ENCODE peak calls at places on chromosome 2, in ten cellular contexts. One of them, this sample, is unnamed.

GRCh38 chr2:196220671-196221070 is 49.3 kb upstream of the STK17B start:
- DNase-seq in AG08395: no peak
- DNase-seq in NCI-H1105: no peak
- DNase-seq in heart right ventricle: no peak
- DNase-seq in hypothalamus: no peak
- DNase-seq in T1000: no peak
- DNase-seq in bronchial epithelial cell: no peak
- DNase-seq in stimulated activated CD8-positive, alpha-beta memory T cell treated with anti-CD3 and anti-CD28 coated beads, Interleukin-2, amount 100 ng/mL, for 1 hour: no peak
- DNase-seq in activated effector memory CD4-positive, alpha-beta T cell treated with Interleukin-2 at 50 U/mL for 16 hours: no peak
- DNase-seq in WERI-Rb-1: no peak
- DNase-seq in this sample: no peak

GRCh38 chr2:25787020-25787419 is 91.3 kb downstream of the ASXL2 start:
- DNase-seq in AG08395: no peak
- DNase-seq in NCI-H1105: no peak
- DNase-seq in heart right ventricle: no peak
- DNase-seq in hypothalamus: no peak
- DNase-seq in T1000: no peak
- DNase-seq in bronchial epithelial cell: no peak
- DNase-seq in stimulated activated CD8-positive, alpha-beta memory T cell treated with anti-CD3 and anti-CD28 coated beads, Interleukin-2, amount 100 ng/mL, for 1 hour: no peak
- DNase-seq in activated effector memory CD4-positive, alpha-beta T cell treated with Interleukin-2 at 50 U/mL for 16 hours: no peak
- DNase-seq in WERI-Rb-1: no peak
- DNase-seq in this sample: peak

GRCh38 chr2:67346718-67347407 is 50.3 kb upstream of the ETAA1 start:
- DNase-seq in AG08395: no peak
- DNase-seq in NCI-H1105: no peak
- DNase-seq in heart right ventricle: no peak
- DNase-seq in hypothalamus: no peak
- DNase-seq in T1000: no peak
- DNase-seq in bronchial epithelial cell: peak
- DNase-seq in stimulated activated CD8-positive, alpha-beta memory T cell treated with anti-CD3 and anti-CD28 coated beads, Interleukin-2, amount 100 ng/mL, for 1 hour: no peak
- DNase-seq in activated effector memory CD4-positive, alpha-beta T cell treated with Interleukin-2 at 50 U/mL for 16 hours: no peak
- DNase-seq in WERI-Rb-1: no peak
- DNase-seq in this sample: peak

GRCh38 chr2:135456835-135457234 is 74.2 kb downstream of the ZRANB3 start:
- DNase-seq in AG08395: no peak
- DNase-seq in NCI-H1105: no peak
- DNase-seq in heart right ventricle: no peak
- DNase-seq in hypothalamus: no peak
- DNase-seq in T1000: no peak
- DNase-seq in bronchial epithelial cell: no peak
- DNase-seq in stimulated activated CD8-positive, alpha-beta memory T cell treated with anti-CD3 and anti-CD28 coated beads, Interleukin-2, amount 100 ng/mL, for 1 hour: no peak
- DNase-seq in activated effector memory CD4-positive, alpha-beta T cell treated with Interleukin-2 at 50 U/mL for 16 hours: no peak
- DNase-seq in WERI-Rb-1: no peak
- DNase-seq in this sample: no peak

GRCh38 chr2:23630961-23631360 is 246.0 kb downstream of the KLHL29 start:
- DNase-seq in AG08395: no peak
- DNase-seq in NCI-H1105: no peak
- DNase-seq in heart right ventricle: no peak
- DNase-seq in hypothalamus: no peak
- DNase-seq in T1000: no peak
- DNase-seq in bronchial epithelial cell: no peak
- DNase-seq in stimulated activated CD8-positive, alpha-beta memory T cell treated with anti-CD3 and anti-CD28 coated beads, Interleukin-2, amount 100 ng/mL, for 1 hour: no peak
- DNase-seq in activated effector memory CD4-positive, alpha-beta T cell treated with Interleukin-2 at 50 U/mL for 16 hours: no peak
- DNase-seq in WERI-Rb-1: no peak
- DNase-seq in this sample: no peak

GRCh38 chr2:172693529-172694185 is 42.0 kb upstream of the RAPGEF4 start:
- DNase-seq in AG08395: no peak
- DNase-seq in NCI-H1105: no peak
- DNase-seq in heart right ventricle: no peak
- DNase-seq in hypothalamus: no peak
- DNase-seq in T1000: no peak
- DNase-seq in bronchial epithelial cell: peak
- DNase-seq in stimulated activated CD8-positive, alpha-beta memory T cell treated with anti-CD3 and anti-CD28 coated beads, Interleukin-2, amount 100 ng/mL, for 1 hour: no peak
- DNase-seq in activated effector memory CD4-positive, alpha-beta T cell treated with Interleukin-2 at 50 U/mL for 16 hours: no peak
- DNase-seq in WERI-Rb-1: no peak
- DNase-seq in this sample: no peak

GRCh38 chr2:191311156-191311555 is 66.0 kb downstream of the MYO1B start:
- DNase-seq in AG08395: no peak
- DNase-seq in NCI-H1105: no peak
- DNase-seq in heart right ventricle: no peak
- DNase-seq in hypothalamus: no peak
- DNase-seq in T1000: no peak
- DNase-seq in bronchial epithelial cell: no peak
- DNase-seq in stimulated activated CD8-positive, alpha-beta memory T cell treated with anti-CD3 and anti-CD28 coated beads, Interleukin-2, amount 100 ng/mL, for 1 hour: no peak
- DNase-seq in activated effector memory CD4-positive, alpha-beta T cell treated with Interleukin-2 at 50 U/mL for 16 hours: no peak
- DNase-seq in WERI-Rb-1: no peak
- DNase-seq in this sample: peak

GRCh38 chr2:67752964-67753363 is 309.8 kb downstream of the C1D start:
- DNase-seq in AG08395: peak
- DNase-seq in NCI-H1105: no peak
- DNase-seq in heart right ventricle: no peak
- DNase-seq in hypothalamus: no peak
- DNase-seq in T1000: no peak
- DNase-seq in bronchial epithelial cell: peak
- DNase-seq in stimulated activated CD8-positive, alpha-beta memory T cell treated with anti-CD3 and anti-CD28 coated beads, Interleukin-2, amount 100 ng/mL, for 1 hour: no peak
- DNase-seq in activated effector memory CD4-positive, alpha-beta T cell treated with Interleukin-2 at 50 U/mL for 16 hours: no peak
- DNase-seq in WERI-Rb-1: no peak
- DNase-seq in this sample: peak

GRCh38 chr2:120348134-120349103 is 2.5 kb downstream of the INHBB start:
- DNase-seq in AG08395: peak
- DNase-seq in NCI-H1105: no peak
- DNase-seq in heart right ventricle: no peak
- DNase-seq in hypothalamus: no peak
- DNase-seq in T1000: no peak
- DNase-seq in bronchial epithelial cell: peak
- DNase-seq in stimulated activated CD8-positive, alpha-beta memory T cell treated with anti-CD3 and anti-CD28 coated beads, Interleukin-2, amount 100 ng/mL, for 1 hour: no peak
- DNase-seq in activated effector memory CD4-positive, alpha-beta T cell treated with Interleukin-2 at 50 U/mL for 16 hours: no peak
- DNase-seq in WERI-Rb-1: no peak
- DNase-seq in this sample: no peak

GRCh38 chr2:43021791-43022500 is 204.5 kb downstream of the ZFP36L2 start:
- DNase-seq in AG08395: no peak
- DNase-seq in NCI-H1105: no peak
- DNase-seq in heart right ventricle: no peak
- DNase-seq in hypothalamus: peak
- DNase-seq in T1000: no peak
- DNase-seq in bronchial epithelial cell: no peak
- DNase-seq in stimulated activated CD8-positive, alpha-beta memory T cell treated with anti-CD3 and anti-CD28 coated beads, Interleukin-2, amount 100 ng/mL, for 1 hour: no peak
- DNase-seq in activated effector memory CD4-positive, alpha-beta T cell treated with Interleukin-2 at 50 U/mL for 16 hours: no peak
- DNase-seq in WERI-Rb-1: no peak
- DNase-seq in this sample: no peak

GRCh38 chr2:46942143-46942526 is 26.5 kb upstream of the MCFD2 start:
- DNase-seq in AG08395: peak
- DNase-seq in NCI-H1105: no peak
- DNase-seq in heart right ventricle: no peak
- DNase-seq in hypothalamus: no peak
- DNase-seq in T1000: no peak
- DNase-seq in bronchial epithelial cell: peak
- DNase-seq in stimulated activated CD8-positive, alpha-beta memory T cell treated with anti-CD3 and anti-CD28 coated beads, Interleukin-2, amount 100 ng/mL, for 1 hour: peak
- DNase-seq in activated effector memory CD4-positive, alpha-beta T cell treated with Interleukin-2 at 50 U/mL for 16 hours: peak
- DNase-seq in WERI-Rb-1: no peak
- DNase-seq in this sample: peak

GRCh38 chr2:179454443-179455218 is 190.0 kb upstream of the SESTD1 start:
- DNase-seq in AG08395: peak
- DNase-seq in NCI-H1105: no peak
- DNase-seq in heart right ventricle: no peak
- DNase-seq in hypothalamus: no peak
- DNase-seq in T1000: peak
- DNase-seq in bronchial epithelial cell: peak
- DNase-seq in stimulated activated CD8-positive, alpha-beta memory T cell treated with anti-CD3 and anti-CD28 coated beads, Interleukin-2, amount 100 ng/mL, for 1 hour: no peak
- DNase-seq in activated effector memory CD4-positive, alpha-beta T cell treated with Interleukin-2 at 50 U/mL for 16 hours: no peak
- DNase-seq in WERI-Rb-1: no peak
- DNase-seq in this sample: peak

GRCh38 chr2:167753142-167753541 is 494.3 kb downstream of the STK39 start:
- DNase-seq in AG08395: no peak
- DNase-seq in NCI-H1105: no peak
- DNase-seq in heart right ventricle: no peak
- DNase-seq in hypothalamus: no peak
- DNase-seq in T1000: no peak
- DNase-seq in bronchial epithelial cell: no peak
- DNase-seq in stimulated activated CD8-positive, alpha-beta memory T cell treated with anti-CD3 and anti-CD28 coated beads, Interleukin-2, amount 100 ng/mL, for 1 hour: no peak
- DNase-seq in activated effector memory CD4-positive, alpha-beta T cell treated with Interleukin-2 at 50 U/mL for 16 hours: no peak
- DNase-seq in WERI-Rb-1: no peak
- DNase-seq in this sample: no peak

GRCh38 chr2:24174851-24175277 is at the start of gene FAM228A:
- DNase-seq in AG08395: no peak
- DNase-seq in NCI-H1105: no peak
- DNase-seq in heart right ventricle: no peak
- DNase-seq in hypothalamus: no peak
- DNase-seq in T1000: no peak
- DNase-seq in bronchial epithelial cell: no peak
- DNase-seq in stimulated activated CD8-positive, alpha-beta memory T cell treated with anti-CD3 and anti-CD28 coated beads, Interleukin-2, amount 100 ng/mL, for 1 hour: no peak
- DNase-seq in activated effector memory CD4-positive, alpha-beta T cell treated with Interleukin-2 at 50 U/mL for 16 hours: no peak
- DNase-seq in WERI-Rb-1: no peak
- DNase-seq in this sample: no peak

GRCh38 chr2:134845719-134846118 is 7.3 kb downstream of the ACMSD start:
- DNase-seq in AG08395: peak
- DNase-seq in NCI-H1105: no peak
- DNase-seq in heart right ventricle: no peak
- DNase-seq in hypothalamus: no peak
- DNase-seq in T1000: peak
- DNase-seq in bronchial epithelial cell: peak
- DNase-seq in stimulated activated CD8-positive, alpha-beta memory T cell treated with anti-CD3 and anti-CD28 coated beads, Interleukin-2, amount 100 ng/mL, for 1 hour: no peak
- DNase-seq in activated effector memory CD4-positive, alpha-beta T cell treated with Interleukin-2 at 50 U/mL for 16 hours: no peak
- DNase-seq in WERI-Rb-1: no peak
- DNase-seq in this sample: no peak

GRCh38 chr2:98463081-98463481 is 18.4 kb downstream of the INPP4A start:
- DNase-seq in AG08395: no peak
- DNase-seq in NCI-H1105: no peak
- DNase-seq in heart right ventricle: no peak
- DNase-seq in hypothalamus: no peak
- DNase-seq in T1000: no peak
- DNase-seq in bronchial epithelial cell: no peak
- DNase-seq in stimulated activated CD8-positive, alpha-beta memory T cell treated with anti-CD3 and anti-CD28 coated beads, Interleukin-2, amount 100 ng/mL, for 1 hour: no peak
- DNase-seq in activated effector memory CD4-positive, alpha-beta T cell treated with Interleukin-2 at 50 U/mL for 16 hours: no peak
- DNase-seq in WERI-Rb-1: no peak
- DNase-seq in this sample: no peak

GRCh38 chr2:205386109-205386508 is 296.2 kb upstream of the NRP2 start:
- DNase-seq in AG08395: peak
- DNase-seq in NCI-H1105: no peak
- DNase-seq in heart right ventricle: no peak
- DNase-seq in hypothalamus: no peak
- DNase-seq in T1000: no peak
- DNase-seq in bronchial epithelial cell: no peak
- DNase-seq in stimulated activated CD8-positive, alpha-beta memory T cell treated with anti-CD3 and anti-CD28 coated beads, Interleukin-2, amount 100 ng/mL, for 1 hour: no peak
- DNase-seq in activated effector memory CD4-positive, alpha-beta T cell treated with Interleukin-2 at 50 U/mL for 16 hours: no peak
- DNase-seq in WERI-Rb-1: no peak
- DNase-seq in this sample: no peak

GRCh38 chr2:96140941-96141623 is 2.8 kb upstream of the ASTL start:
- DNase-seq in AG08395: no peak
- DNase-seq in NCI-H1105: no peak
- DNase-seq in heart right ventricle: no peak
- DNase-seq in hypothalamus: no peak
- DNase-seq in T1000: no peak
- DNase-seq in bronchial epithelial cell: no peak
- DNase-seq in stimulated activated CD8-positive, alpha-beta memory T cell treated with anti-CD3 and anti-CD28 coated beads, Interleukin-2, amount 100 ng/mL, for 1 hour: no peak
- DNase-seq in activated effector memory CD4-positive, alpha-beta T cell treated with Interleukin-2 at 50 U/mL for 16 hours: no peak
- DNase-seq in WERI-Rb-1: peak
- DNase-seq in this sample: no peak

GRCh38 chr2:24971300-24971549 is 530 bp downstream of the DNAJC27 start:
- DNase-seq in AG08395: peak
- DNase-seq in NCI-H1105: no peak
- DNase-seq in heart right ventricle: no peak
- DNase-seq in hypothalamus: no peak
- DNase-seq in T1000: no peak
- DNase-seq in bronchial epithelial cell: peak
- DNase-seq in stimulated activated CD8-positive, alpha-beta memory T cell treated with anti-CD3 and anti-CD28 coated beads, Interleukin-2, amount 100 ng/mL, for 1 hour: no peak
- DNase-seq in activated effector memory CD4-positive, alpha-beta T cell treated with Interleukin-2 at 50 U/mL for 16 hours: no peak
- DNase-seq in WERI-Rb-1: no peak
- DNase-seq in this sample: no peak

This sample was measured in trophoblast cell.